ENCODE peak calls at places on chromosomes 2 and 18, in eight cellular contexts. T is AG09319, N is neural crest cell, A is AG04450, Z is heart right ventricle, G is HFFc6, Q is mucosa of descending colon, Y is lung. R is an unnamed sample.

GRCh38 chr2:97759727-97760407 is 46.5 kb downstream of the ZAP70 start:
- DNase-seq in T (no peak), N (no peak), A (no peak), Z (no peak), G (no peak), Q (no peak), Y (no peak), R (no peak)

GRCh38 chr2:36433311-36434217 is 78.0 kb downstream of the CRIM1 start:
- DNase-seq in T (no peak), N (no peak), A (no peak), Z (peak), G (peak), Q (peak), Y (no peak), R (no peak)

GRCh38 chr2:191318037-191318728 is 73.0 kb downstream of the MYO1B start:
- DNase-seq in T (no peak), N (no peak), A (no peak), Z (peak), G (peak), Q (no peak), Y (no peak), R (no peak)

GRCh38 chr2:71831208-71831577 is 316.5 kb downstream of the CYP26B1 start:
- DNase-seq in T (peak), N (no peak), A (peak), Z (peak), G (peak), Q (no peak), Y (no peak), R (no peak)

GRCh38 chr18:10149768-10150556 is 236.1 kb downstream of the VAPA start:
- DNase-seq in T (no peak), N (no peak), A (no peak), Z (no peak), G (no peak), Q (no peak), Y (no peak), R (no peak)

GRCh38 chr2:191565647-191566198 is 112.2 kb upstream of the NABP1 start:
- DNase-seq in T (no peak), N (no peak), A (no peak), Z (no peak), G (no peak), Q (no peak), Y (no peak), R (no peak)

GRCh38 chr18:75208055-75208835 is 694 bp downstream of the PTGR3 start:
- DNase-seq in T (no peak), N (peak), A (no peak), Z (peak), G (no peak), Q (peak), Y (peak), R (peak)

GRCh38 chr18:38805256-38805655 is 1239.7 kb upstream of the CELF4 start:
- DNase-seq in T (no peak), N (no peak), A (no peak), Z (no peak), G (no peak), Q (no peak), Y (no peak), R (no peak)

GRCh38 chr18:924987-925386 is 20.3 kb downstream of the ADCYAP1 start:
- DNase-seq in T (no peak), N (no peak), A (no peak), Z (no peak), G (no peak), Q (no peak), Y (no peak), R (no peak)

GRCh38 chr18:49813071-49813320 is 337 bp downstream of the ACAA2 start:
- DNase-seq in T (peak), N (no peak), A (no peak), Z (no peak), G (no peak), Q (peak), Y (peak), R (peak)

GRCh38 chr2:128329607-128330006 is 10.9 kb upstream of the HS6ST1 start:
- DNase-seq in T (no peak), N (no peak), A (no peak), Z (no peak), G (no peak), Q (no peak), Y (no peak), R (no peak)

GRCh38 chr2:236977199-236977883 is 108.3 kb upstream of the COPS8 start:
- DNase-seq in T (no peak), N (no peak), A (no peak), Z (no peak), G (no peak), Q (no peak), Y (no peak), R (no peak)

GRCh38 chr2:206176886-206177285 is 17.2 kb downstream of the EEF1B2 start:
- DNase-seq in T (no peak), N (no peak), A (no peak), Z (no peak), G (no peak), Q (no peak), Y (no peak), R (no peak)

GRCh38 chr18:9335255-9336045 is 877 bp downstream of the TWSG1 start:
- DNase-seq in T (no peak), N (no peak), A (no peak), Z (no peak), G (peak), Q (no peak), Y (no peak), R (no peak)

GRCh38 chr2:120597595-120598193 is 138.0 kb upstream of the GLI2 start:
- DNase-seq in T (no peak), N (no peak), A (no peak), Z (no peak), G (no peak), Q (no peak), Y (no peak), R (no peak)

GRCh38 chr2:216312441-216312840 is 59.8 kb downstream of the MARCHF4 start:
- DNase-seq in T (no peak), N (no peak), A (no peak), Z (no peak), G (peak), Q (no peak), Y (no peak), R (no peak)

GRCh38 chr2:69958480-69958879 is 3.0 kb downstream of the ASPRV1 start:
- DNase-seq in T (no peak), N (no peak), A (no peak), Z (no peak), G (no peak), Q (no peak), Y (no peak), R (no peak)

GRCh38 chr2:184906709-184907108 is 308.4 kb downstream of the ZNF804A start:
- DNase-seq in T (no peak), N (no peak), A (no peak), Z (no peak), G (no peak), Q (no peak), Y (no peak), R (no peak)

GRCh38 chr18:9323750-9324445 is 10.7 kb upstream of the TWSG1 start:
- DNase-seq in T (no peak), N (no peak), A (peak), Z (no peak), G (peak), Q (no peak), Y (no peak), R (no peak)

GRCh38 chr2:157684940-157685466 is 56.3 kb upstream of the ACVR1C start:
- DNase-seq in T (no peak), N (no peak), A (no peak), Z (no peak), G (no peak), Q (no peak), Y (no peak), R (no peak)

GRCh38 chr18:57853864-57854263 is 50.7 kb upstream of the ATP8B1 start:
- DNase-seq in T (no peak), N (no peak), A (no peak), Z (no peak), G (no peak), Q (no peak), Y (no peak), R (no peak)

GRCh38 chr18:74351354-74351753 is 35.7 kb downstream of the C18orf63 start:
- DNase-seq in T (no peak), N (no peak), A (peak), Z (no peak), G (peak), Q (no peak), Y (no peak), R (no peak)

GRCh38 chr2:1563943-1564342 is 150.7 kb downstream of the TPO start:
- DNase-seq in T (no peak), N (no peak), A (no peak), Z (no peak), G (no peak), Q (no peak), Y (no peak), R (peak)

GRCh38 chr2:86189782-86190416 is 5.4 kb downstream of the IMMT start:
- DNase-seq in T (no peak), N (no peak), A (no peak), Z (no peak), G (no peak), Q (no peak), Y (no peak), R (no peak)

GRCh38 chr18:70671889-70672551 is 383.2 kb downstream of the SOCS6 start:
- DNase-seq in T (no peak), N (no peak), A (no peak), Z (no peak), G (no peak), Q (no peak), Y (no peak), R (no peak)

GRCh38 chr2:216665240-216665639 is 30.1 kb downstream of the IGFBP5 start:
- DNase-seq in T (no peak), N (no peak), A (no peak), Z (peak), G (no peak), Q (no peak), Y (peak), R (peak)

GRCh38 chr2:96323849-96324248 is 1.3 kb upstream of the ITPRIPL1 start:
- DNase-seq in T (no peak), N (no peak), A (no peak), Z (no peak), G (no peak), Q (no peak), Y (no peak), R (no peak)

GRCh38 chr2:71706121-71706520 is 252.8 kb downstream of the DYSF start:
- DNase-seq in T (no peak), N (no peak), A (no peak), Z (no peak), G (no peak), Q (no peak), Y (no peak), R (no peak)

GRCh38 chr2:235703711-235704295 is 210.0 kb downstream of the AGAP1 start:
- DNase-seq in T (no peak), N (no peak), A (no peak), Z (no peak), G (no peak), Q (no peak), Y (no peak), R (no peak)

GRCh38 chr18:57029761-57030160 is 117.1 kb upstream of the BOD1L2 start:
- DNase-seq in T (no peak), N (no peak), A (no peak), Z (no peak), G (no peak), Q (no peak), Y (no peak), R (no peak)

GRCh38 chr2:54925022-54925421 is 125.2 kb downstream of the RTN4 start:
- DNase-seq in T (no peak), N (no peak), A (no peak), Z (no peak), G (no peak), Q (no peak), Y (no peak), R (no peak)

GRCh38 chr2:227228061-227228667 is 63.7 kb downstream of the COL4A3 start:
- DNase-seq in T (no peak), N (no peak), A (no peak), Z (peak), G (no peak), Q (peak), Y (peak), R (peak)

GRCh38 chr2:121018136-121019057 is 266.6 kb downstream of the TFCP2L1 start:
- DNase-seq in T (no peak), N (no peak), A (no peak), Z (no peak), G (no peak), Q (no peak), Y (no peak), R (no peak)

GRCh38 chr2:53569957-53570727 is 197.5 kb upstream of the CHAC2 start:
- DNase-seq in T (no peak), N (no peak), A (no peak), Z (no peak), G (no peak), Q (no peak), Y (no peak), R (no peak)

GRCh38 chr2:237438082-237438925 is 24.3 kb upstream of the COL6A3 start:
- DNase-seq in T (no peak), N (no peak), A (no peak), Z (no peak), G (no peak), Q (peak), Y (no peak), R (peak)

GRCh38 chr2:126359494-126359893 is 296.5 kb upstream of the GYPC start:
- DNase-seq in T (no peak), N (no peak), A (no peak), Z (no peak), G (no peak), Q (no peak), Y (no peak), R (no peak)

GRCh38 chr2:234949762-234950434 is 1.9 kb upstream of the SH3BP4 start:
- DNase-seq in T (peak), N (no peak), A (peak), Z (no peak), G (peak), Q (no peak), Y (no peak), R (no peak)

GRCh38 chr2:40033781-40034180 is 254.7 kb upstream of the THUMPD2 start:
- DNase-seq in T (no peak), N (no peak), A (no peak), Z (no peak), G (no peak), Q (no peak), Y (no peak), R (no peak)

GRCh38 chr2:200681731-200682130 is 95.9 kb downstream of the AOX1 start:
- DNase-seq in T (no peak), N (no peak), A (no peak), Z (no peak), G (no peak), Q (no peak), Y (no peak), R (no peak)

GRCh38 chr2:142603761-142604160 is 273.7 kb upstream of the KYNU start:
- DNase-seq in T (no peak), N (no peak), A (no peak), Z (no peak), G (no peak), Q (no peak), Y (no peak), R (no peak)
- TF ChIP-seq CTCF in T (peak), N (peak), A (peak), Z (no peak), G (no peak), Q (no peak), Y (no peak), R (no peak)

DNA sequence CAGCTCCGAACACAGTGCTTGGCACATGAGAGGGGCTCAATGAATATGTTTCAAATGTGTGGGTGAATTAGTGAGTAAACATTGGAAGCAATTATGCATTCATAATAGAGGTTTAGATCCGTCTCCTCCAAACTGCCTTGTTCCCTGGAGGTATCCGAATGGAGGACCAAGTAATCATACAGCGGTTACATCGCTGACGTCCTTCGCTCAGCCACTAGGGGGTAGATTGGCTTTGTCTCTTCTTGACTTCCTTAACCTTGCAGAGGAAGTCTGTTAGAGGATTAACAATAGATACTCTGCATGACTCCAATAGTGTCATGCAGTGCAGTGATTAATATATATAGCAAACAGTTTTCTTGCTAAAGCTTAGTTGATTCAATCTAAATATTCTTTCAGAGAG is 517.0 kb downstream of the PTPRM start:
- DNase-seq in T (no peak), N (peak), A (peak), Z (peak), G (peak), Q (no peak), Y (no peak), R (no peak)
- TF ChIP-seq CTCF in T (peak), N (peak), A (peak), Z (peak), G (peak), Q (no peak), Y (peak), R (no peak)

DNA sequence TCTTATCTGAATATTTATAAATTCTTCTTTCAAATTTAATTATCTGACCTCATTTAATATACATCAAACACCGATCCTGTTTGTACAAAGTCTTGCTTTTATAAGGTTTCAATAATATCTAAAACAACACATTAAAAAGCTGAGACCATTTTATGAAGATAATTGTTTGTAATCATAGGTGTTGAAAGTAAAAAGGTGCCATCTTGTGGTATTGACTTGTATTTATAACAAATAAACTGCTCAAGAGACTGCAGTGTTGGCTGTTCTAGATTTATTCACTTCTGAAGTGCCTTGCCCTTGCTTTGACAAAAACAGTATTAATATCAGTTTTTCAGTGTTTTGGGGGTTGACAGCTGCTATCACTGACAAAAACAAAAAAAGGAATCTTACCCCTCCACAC is 286.8 kb upstream of the HNMT start:
- DNase-seq in T (no peak), N (no peak), A (no peak), Z (no peak), G (no peak), Q (no peak), Y (no peak), R (no peak)
- TF ChIP-seq CTCF in T (no peak), N (no peak), A (no peak), Z (no peak), G (peak), Q (no peak), Y (no peak), R (no peak)

GRCh38 chr2:241940329-241940728 is 70.8 kb downstream of the RTP5 start:
- DNase-seq in T (no peak), N (no peak), A (no peak), Z (no peak), G (no peak), Q (no peak), Y (no peak), R (no peak)
- TF ChIP-seq CTCF in T (peak), N (peak), A (peak), Z (peak), G (peak), Q (no peak), Y (no peak), R (no peak)

GRCh38 chr2:218216674-218217365 is at the start of gene ARPC2:
- DNase-seq in T (peak), N (peak), A (peak), Z (peak), G (peak), Q (peak), Y (peak), R (peak)
- TF ChIP-seq CTCF in T (no peak), N (no peak), A (no peak), Z (no peak), G (no peak), Q (no peak), Y (no peak), R (peak)

R was measured in pancreas.